ENCODE peak calls at places on chromosomes 13 and 19, in six cellular contexts. O is tibial nerve, Q is ascending aorta, I is dorsolateral prefrontal cortex, V is AG04450, U is heart left ventricle. J is an unnamed sample.

GRCh38 chr13:80338781-80339577 is 1.9 kb downstream of the SPRY2 start:
- DNase-seq in O (peak), Q (peak), I (peak), V (peak), U (peak), J (peak)

GRCh38 chr13:99227909-99228688 is 27.4 kb downstream of the UBAC2 start:
- DNase-seq in O (no peak), Q (no peak), I (no peak), V (no peak), U (no peak), J (no peak)

GRCh38 chr19:8641908-8642547 is 11.6 kb downstream of the NFILZ start:
- DNase-seq in O (no peak), Q (no peak), I (no peak), V (no peak), U (no peak), J (peak)

GRCh38 chr13:73000027-73000674 is 58.7 kb upstream of the KLF5 start:
- DNase-seq in O (no peak), Q (no peak), I (no peak), V (no peak), U (no peak), J (no peak)

GRCh38 chr19:45253396-45254027 is 2.4 kb downstream of the MARK4 start:
- DNase-seq in O (no peak), Q (no peak), I (peak), V (no peak), U (no peak), J (no peak)

GRCh38 chr13:67042556-67042955 is 187.6 kb downstream of the PCDH9 start:
- DNase-seq in O (no peak), Q (no peak), I (no peak), V (no peak), U (no peak), J (no peak)

GRCh38 chr13:113954046-113954841 is 19.6 kb downstream of the C13orf46 start:
- DNase-seq in O (no peak), Q (no peak), I (no peak), V (no peak), U (no peak), J (no peak)

GRCh38 chr19:23273594-23274412 is 23.6 kb upstream of the ZNF724 start:
- DNase-seq in O (peak), Q (peak), I (peak), V (peak), U (peak), J (peak)

GRCh38 chr13:47033216-47033615 is 136.4 kb upstream of the HTR2A start:
- DNase-seq in O (no peak), Q (no peak), I (no peak), V (no peak), U (no peak), J (no peak)

GRCh38 chr19:46299004-46299509 is 2.2 kb downstream of the HIF3A start:
- DNase-seq in O (peak), Q (peak), I (peak), V (peak), U (peak), J (no peak)

GRCh38 chr13:109408596-109409382 is 377.6 kb downstream of the IRS2 start:
- DNase-seq in O (no peak), Q (no peak), I (no peak), V (no peak), U (no peak), J (no peak)

GRCh38 chr19:39428309-39429112 is 7.2 kb downstream of the RPS16 start:
- DNase-seq in O (peak), Q (no peak), I (no peak), V (peak), U (peak), J (peak)

GRCh38 chr13:95301135-95301946 is at the start of gene ABCC4:
- DNase-seq in O (no peak), Q (no peak), I (peak), V (peak), U (peak), J (peak)

GRCh38 chr13:28754698-28755545 is 36.2 kb upstream of the SLC46A3 start:
- DNase-seq in O (no peak), Q (no peak), I (no peak), V (no peak), U (peak), J (no peak)

DNA sequence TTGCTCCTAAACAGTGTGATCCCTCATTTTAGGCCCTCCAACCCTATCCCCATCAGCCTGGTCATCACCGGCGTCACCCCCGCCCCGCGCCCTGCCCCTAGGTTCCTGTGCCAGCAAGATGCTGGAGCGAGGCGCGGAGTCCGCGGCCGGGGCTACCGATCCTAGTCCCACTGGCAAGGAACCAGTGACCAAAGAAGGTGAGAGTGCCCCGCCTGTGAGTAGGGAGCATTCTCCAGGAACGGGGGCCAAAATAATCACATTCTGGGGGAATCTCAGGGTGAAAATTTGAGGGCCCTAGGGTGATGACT is 1.3 kb downstream of the ZNF575 start:
- DNase-seq in O (no peak), Q (no peak), I (no peak), V (no peak), U (no peak), J (no peak)
- H3K4me3 ChIP-seq in O (peak), Q (peak), I (peak), V (peak), U (peak), J (peak)

GRCh38 chr19:56299688-56300087 is 15.0 kb downstream of the ZSCAN5A start:
- DNase-seq in O (no peak), Q (no peak), I (no peak), V (no peak), U (no peak), J (no peak)

GRCh38 chr19:56301886-56302620 is 12.6 kb downstream of the ZSCAN5A start:
- DNase-seq in O (no peak), Q (no peak), I (no peak), V (no peak), U (no peak), J (no peak)

GRCh38 chr19:56304243-56304642 is 10.4 kb downstream of the ZSCAN5A start:
- DNase-seq in O (no peak), Q (no peak), I (no peak), V (no peak), U (no peak), J (no peak)

GRCh38 chr19:56297010-56297409 is 17.6 kb downstream of the ZSCAN5A start:
- DNase-seq in O (no peak), Q (no peak), I (no peak), V (no peak), U (no peak), J (no peak)

GRCh38 chr19:56301152-56301551 is 13.5 kb downstream of the ZSCAN5A start:
- DNase-seq in O (no peak), Q (no peak), I (no peak), V (no peak), U (no peak), J (no peak)
- TF ChIP-seq CTCF in O (no peak), Q (no peak), I (no peak), V (no peak), U (no peak), J (no peak)

GRCh38 chr19:15194938-15195337 is 5.9 kb downstream of the NOTCH3 start:
- DNase-seq in O (no peak), Q (no peak), I (peak), V (no peak), U (peak), J (no peak)
- H3K4me3 ChIP-seq in O (no peak), Q (peak), I (no peak), V (peak), U (peak), J (peak)

GRCh38 chr13:41513600-41513999 is 56.2 kb downstream of the RGCC start:
- DNase-seq in O (no peak), Q (no peak), I (no peak), V (no peak), U (no peak), J (no peak)

GRCh38 chr13:41509996-41510395 is 52.6 kb downstream of the RGCC start:
- DNase-seq in O (no peak), Q (no peak), I (no peak), V (no peak), U (no peak), J (no peak)

GRCh38 chr13:41514853-41515395 is 57.6 kb downstream of the RGCC start:
- DNase-seq in O (no peak), Q (no peak), I (no peak), V (no peak), U (no peak), J (no peak)

GRCh38 chr13:41511827-41512226 is 54.5 kb downstream of the RGCC start:
- DNase-seq in O (no peak), Q (no peak), I (no peak), V (no peak), U (no peak), J (no peak)

GRCh38 chr13:41512441-41512840 is 55.1 kb downstream of the RGCC start:
- DNase-seq in O (no peak), Q (no peak), I (no peak), V (no peak), U (no peak), J (no peak)
- TF ChIP-seq CTCF in O (no peak), Q (no peak), I (no peak), V (no peak), U (no peak), J (no peak)

GRCh38 chr19:49017666-49018351 is 918 bp upstream of the LHB start:
- DNase-seq in O (no peak), Q (no peak), I (no peak), V (no peak), U (peak), J (peak)
- H3K4me3 ChIP-seq in O (peak), Q (peak), I (peak), V (peak), U (peak), J (peak)

DNA sequence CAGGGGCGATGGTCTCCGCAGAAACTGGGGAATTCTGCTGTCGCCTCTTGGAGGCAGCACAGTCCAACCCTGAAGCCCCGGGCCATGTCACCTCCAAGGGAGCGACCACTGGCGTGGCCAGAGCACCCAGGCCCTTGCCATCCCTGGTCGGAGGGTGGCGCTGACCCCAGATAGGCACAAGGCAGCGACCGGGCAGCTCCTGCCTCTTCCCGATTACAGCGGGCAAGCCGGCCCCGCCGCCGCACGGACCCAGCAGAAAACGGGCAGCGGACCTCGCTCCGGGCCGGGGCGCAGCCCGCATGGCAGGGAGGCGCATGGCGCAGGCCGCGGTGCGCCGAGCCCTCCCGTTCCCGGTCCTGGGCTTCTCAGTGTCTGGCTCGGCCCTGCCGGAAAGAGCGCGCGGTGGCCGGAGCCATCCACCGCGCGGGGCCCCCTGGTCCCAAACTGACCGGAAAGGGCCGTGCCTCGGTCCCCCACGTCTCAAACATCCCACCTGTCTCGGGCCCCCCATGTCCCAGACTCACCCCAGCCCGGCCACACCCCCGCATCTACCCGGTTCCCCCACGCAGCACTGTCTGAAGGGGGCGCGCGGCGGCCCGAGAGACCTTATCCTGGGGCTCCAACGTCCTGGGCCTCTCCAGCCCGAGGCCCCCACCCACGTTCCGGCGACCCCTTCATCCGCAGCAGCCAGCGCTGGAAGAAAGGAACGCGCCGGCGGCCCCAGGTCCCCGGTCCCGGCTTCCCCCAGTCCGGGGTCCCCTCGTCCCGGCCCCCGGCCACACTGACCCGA is 725 bp downstream of the CERS1 start:
- DNase-seq in O (no peak), Q (no peak), I (peak), V (no peak), U (no peak), J (peak)
- TF ChIP-seq CTCF in O (peak), Q (no peak), I (peak), V (peak), U (peak), J (peak)

GRCh38 chr19:32246032-32246431 is 99.4 kb upstream of the ZNF507 start:
- DNase-seq in O (no peak), Q (no peak), I (no peak), V (no peak), U (no peak), J (no peak)
- H3K4me3 ChIP-seq in O (no peak), Q (no peak), I (no peak), V (no peak), U (no peak), J (no peak)

GRCh38 chr19:13621413-13621812 is 115.1 kb upstream of the CACNA1A start:
- DNase-seq in O (no peak), Q (no peak), I (no peak), V (peak), U (no peak), J (no peak)
- TF ChIP-seq CTCF in O (no peak), Q (no peak), I (no peak), V (peak), U (no peak), J (no peak)

GRCh38 chr19:35673121-35673804 is 6.9 kb downstream of the UPK1A start:
- DNase-seq in O (no peak), Q (no peak), I (no peak), V (no peak), U (peak), J (peak)
- H3K4me3 ChIP-seq in O (no peak), Q (peak), I (no peak), V (peak), U (peak), J (peak)

GRCh38 chr19:10651821-10652220 is 2.3 kb upstream of the ILF3 start:
- DNase-seq in O (no peak), Q (no peak), I (no peak), V (no peak), U (no peak), J (no peak)

GRCh38 chr19:10653732-10654609 is at the start of gene ILF3:
- DNase-seq in O (peak), Q (peak), I (peak), V (peak), U (peak), J (peak)

GRCh38 chr19:10653482-10653731 is 739 bp upstream of the ILF3 start:
- DNase-seq in O (no peak), Q (no peak), I (no peak), V (no peak), U (no peak), J (no peak)

GRCh38 chr19:10654610-10655456 is 687 bp downstream of the ILF3 start:
- DNase-seq in O (no peak), Q (no peak), I (no peak), V (no peak), U (peak), J (peak)

DNA sequence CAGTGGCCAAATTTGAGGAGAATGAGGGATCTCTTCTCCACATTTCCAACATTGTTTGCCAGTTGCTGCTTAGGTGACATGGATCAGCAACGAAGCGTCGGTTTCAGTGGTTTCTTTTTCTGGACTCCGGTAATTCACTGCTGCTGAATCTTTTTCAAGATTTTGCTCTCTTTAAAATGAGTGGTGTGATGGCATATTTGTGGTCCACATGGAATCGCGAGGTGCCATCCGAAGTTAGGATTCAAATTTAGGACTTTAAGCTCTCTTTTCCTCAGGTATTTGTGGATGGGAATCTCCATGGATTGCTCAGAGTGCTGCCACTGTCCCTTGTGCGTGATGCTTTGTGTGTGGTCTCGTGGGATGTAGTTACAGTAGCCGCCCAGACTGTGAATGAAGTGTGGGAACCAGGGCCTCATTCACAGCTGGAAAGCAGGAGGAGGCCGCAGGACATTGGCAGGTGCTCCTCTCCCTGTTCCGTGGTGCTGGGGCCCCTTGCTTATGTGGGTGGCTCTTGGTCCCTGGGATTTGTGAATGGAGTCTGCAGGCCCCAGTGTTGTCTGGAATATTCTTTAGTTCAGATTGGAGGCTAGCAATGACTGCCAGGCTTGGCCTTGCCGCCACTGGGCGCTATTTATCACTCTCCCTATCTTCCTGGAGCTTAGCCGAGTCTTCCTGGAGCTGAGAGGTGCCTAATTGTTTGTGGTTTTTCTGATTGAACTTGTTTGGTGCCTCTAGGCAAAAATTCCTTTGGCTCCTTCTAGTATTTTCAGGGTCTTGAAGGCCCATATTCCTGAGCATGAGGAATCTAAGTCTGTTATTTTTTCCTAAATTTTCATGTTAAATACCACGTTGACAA is 1.5 kb downstream of the ILF3 start:
- DNase-seq in O (no peak), Q (no peak), I (no peak), V (no peak), U (no peak), J (no peak)
- TF ChIP-seq CTCF in O (no peak), Q (no peak), I (no peak), V (no peak), U (no peak), J (no peak)

J was measured in Caco-2.